ENCODE peak calls at places on chromosomes 12 and 14, in four cellular contexts. U is suprapubic skin, B is ovary, W is transverse colon. S is an unnamed sample. For H3K9me3 and H3K27me3, the result is how much of the 10 kb centered on the place peaks cover.

GRCh38 chr12:51185171-51185717 is 12.3 kb upstream of the TFCP2 start:
- DNase-seq in U (no peak), B (no peak), W (no peak), S (no peak)

GRCh38 chr12:101743724-101744472 is 4.6 kb upstream of the SYCP3 start:
- DNase-seq in U (no peak), B (no peak), W (peak), S (no peak)

GRCh38 chr12:81759215-81759991 is at the start of gene PPFIA2:
- DNase-seq in U (peak), B (peak), W (no peak), S (peak)

GRCh38 chr12:4270670-4271432 is 2.7 kb upstream of the CCND2 start:
- DNase-seq in U (peak), B (peak), W (peak), S (no peak)

GRCh38 chr12:28121433-28121832 is 68.8 kb upstream of the CCDC91 start:
- DNase-seq in U (no peak), B (no peak), W (no peak), S (no peak)

GRCh38 chr12:53234236-53234635 is 2.2 kb upstream of the RARG start:
- DNase-seq in U (no peak), B (no peak), W (peak), S (no peak)

GRCh38 chr14:74907744-74908143 is 15.3 kb downstream of the RPS6KL1 start:
- DNase-seq in U (no peak), B (no peak), W (no peak), S (no peak)

GRCh38 chr12:114397978-114398881 is 7.7 kb downstream of the TBX5 start:
- DNase-seq in U (no peak), B (no peak), W (no peak), S (no peak)

GRCh38 chr12:25264015-25264582 is 13.4 kb upstream of the KRAS start:
- DNase-seq in U (no peak), B (no peak), W (no peak), S (no peak)

GRCh38 chr12:29414368-29414767 is 33.4 kb upstream of the ERGIC2 start:
- DNase-seq in U (no peak), B (no peak), W (no peak), S (no peak)
- H3K4me3 ChIP-seq in U (no peak), B (no peak), W (no peak), S (no peak)

GRCh38 chr12:11865835-11866234 is 204.9 kb upstream of the BCL2L14 start:
- DNase-seq in U (no peak), B (no peak), W (no peak), S (no peak)
- H3K9me3 ChIP-seq in U (under half), B (under half), W (under half), S (under half)

GRCh38 chr12:191541-191940 is 22.4 kb downstream of the SLC6A12 start:
- DNase-seq in U (no peak), B (no peak), W (no peak), S (no peak)

GRCh38 chr12:190881-191280 is 23.1 kb downstream of the SLC6A12 start:
- DNase-seq in U (no peak), B (no peak), W (no peak), S (no peak)

GRCh38 chr12:195191-195590 is 18.8 kb downstream of the SLC6A12 start:
- DNase-seq in U (no peak), B (no peak), W (no peak), S (no peak)

GRCh38 chr12:194276-194675 is 19.7 kb downstream of the SLC6A12 start:
- DNase-seq in U (no peak), B (no peak), W (no peak), S (no peak)

DNA sequence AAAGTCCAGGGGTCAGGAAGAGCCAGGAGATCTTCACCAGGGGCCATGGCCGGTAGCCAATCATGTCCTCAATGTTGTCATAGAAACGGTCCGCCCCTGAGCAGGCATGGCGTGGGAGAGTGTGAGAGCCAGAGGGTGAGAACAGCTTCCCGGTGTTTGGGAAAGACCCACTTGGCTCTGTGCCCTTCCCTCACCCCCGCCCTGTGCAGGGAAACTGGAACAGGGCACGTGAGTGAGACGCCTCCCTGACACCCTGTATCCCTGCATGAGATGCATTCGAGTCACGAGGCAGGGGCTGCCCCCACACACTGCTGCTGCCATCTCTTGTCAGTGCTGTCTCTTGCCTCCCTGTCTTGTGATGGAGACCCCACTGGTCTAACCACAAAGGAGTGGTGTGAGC is 20.7 kb downstream of the SLC6A12 start:
- DNase-seq in U (no peak), B (no peak), W (no peak), S (no peak)
- H3K27me3 ChIP-seq in U (under half), B (under half), W (under half), S (under half)

DNA sequence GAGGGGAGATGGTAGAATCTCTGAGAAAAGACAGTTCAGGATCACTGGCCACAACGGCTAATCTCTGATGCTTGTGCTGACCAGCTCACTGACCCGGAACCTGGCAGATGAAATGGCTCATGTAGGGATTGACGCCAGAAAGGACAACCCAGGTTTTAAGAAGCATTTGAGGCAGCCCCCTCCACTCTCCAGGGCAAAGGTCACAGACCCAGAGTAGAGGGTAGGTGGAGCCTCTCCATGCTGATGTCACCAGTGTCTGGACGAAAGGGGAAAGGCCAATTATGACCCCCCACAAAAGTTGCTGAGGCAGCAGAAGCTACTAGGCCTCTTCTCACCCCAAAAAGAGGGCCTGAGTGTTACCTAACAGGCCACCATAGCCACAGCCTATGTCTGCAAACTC is 1.2 kb downstream of the METTL1 start:
- DNase-seq in U (no peak), B (no peak), W (no peak), S (no peak)
- H3K4me3 ChIP-seq in U (no peak), B (no peak), W (no peak), S (no peak)

DNA sequence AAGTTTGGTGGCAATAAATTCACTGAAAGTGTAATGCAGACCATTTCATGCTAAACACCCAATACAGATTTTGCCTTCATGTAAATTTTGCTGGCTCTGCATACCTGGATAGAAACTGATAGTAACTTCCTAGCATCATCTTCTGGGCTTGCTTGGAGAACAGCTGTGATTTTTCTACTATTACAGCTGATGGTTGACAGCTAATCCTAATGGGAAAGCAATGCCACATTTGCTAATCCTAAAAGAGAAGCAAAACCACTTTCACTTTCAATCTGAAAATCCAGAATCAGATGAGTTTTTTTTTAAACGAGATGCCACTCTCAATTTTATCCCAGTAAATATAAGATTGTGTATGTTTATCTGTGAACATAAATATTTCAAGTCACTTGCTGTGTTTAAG is 1035.9 kb downstream of the TRHDE start:
- DNase-seq in U (no peak), B (no peak), W (no peak), S (no peak)
- H3K9me3 ChIP-seq in U (under half), B (under half), W (under half), S (under half)

GRCh38 chr12:57623385-57623784 is 9.6 kb downstream of the B4GALNT1 start:
- DNase-seq in U (no peak), B (no peak), W (no peak), S (no peak)
- H3K27me3 ChIP-seq in U (half or more), B (under half), W (half or more), S (under half)

GRCh38 chr14:99226687-99227086 is 45.3 kb downstream of the BCL11B start:
- DNase-seq in U (no peak), B (no peak), W (no peak), S (no peak)
- H3K4me3 ChIP-seq in U (no peak), B (no peak), W (no peak), S (peak)